ENCODE peak calls at places on chromosomes 3 and 15, in four cellular contexts. H, J, B and P are unnamed samples.

GRCh38 chr3:105906834-105907233 is 38.0 kb upstream of the CBLB start:
- DNase-seq in H (no peak), B (no peak), J (peak; percentile 87), P (no peak)

GRCh38 chr15:33985287-33985686 is 17.0 kb downstream of the CHRM5 start:
- DNase-seq in B (peak; percentile 2), H (no peak), J (peak; percentile 90), P (peak; percentile 69)

GRCh38 chr3:69719723-69720122 is 19.5 kb upstream of the MITF start:
- DNase-seq in B (no peak), J (no peak), H (no peak), P (no peak)

GRCh38 chr3:30399394-30400181 is 206.8 kb upstream of the TGFBR2 start:
- DNase-seq in J (peak; percentile 19), B (no peak), H (no peak), P (no peak)

GRCh38 chr3:106728315-106728821 is 648.9 kb upstream of the CCDC54 start:
- DNase-seq in J (peak; percentile 97), B (peak; percentile 7), H (no peak), P (peak; percentile 98)

GRCh38 chr15:39744334-39745103 is 38.1 kb downstream of the FSIP1 start:
- DNase-seq in J (no peak), H (no peak), B (no peak), P (no peak)

GRCh38 chr3:127629462-127630403 is 748 bp downstream of the PODXL2 start:
- DNase-seq in J (no peak), H (no peak), B (no peak), P (no peak)

GRCh38 chr3:5071061-5071460 is 51.0 kb upstream of the ARL8B start:
- DNase-seq in J (peak; percentile 87), B (no peak), H (no peak), P (peak; percentile 60)

GRCh38 chr3:50194128-50194902 is 2.9 kb downstream of the GNAT1 start:
- DNase-seq in J (peak; percentile 69), H (no peak), B (peak; percentile 66), P (no peak)

GRCh38 chr3:89571707-89572106 is 464.3 kb downstream of the EPHA3 start:
- DNase-seq in H (no peak), J (peak; percentile 69), B (no peak), P (no peak)

GRCh38 chr3:146072824-146073223 is 88.2 kb downstream of the PLOD2 start:
- DNase-seq in J (peak; percentile 54), H (no peak), B (no peak), P (no peak)

GRCh38 chr3:49882182-49882581 is 12.5 kb upstream of the CAMKV start:
- DNase-seq in J (no peak), B (no peak), H (no peak), P (no peak)

GRCh38 chr15:39887832-39888231 is 32.2 kb downstream of the GPR176 start:
- DNase-seq in H (no peak), J (peak; percentile 50), B (peak; percentile 28), P (peak; percentile 16)

GRCh38 chr15:46413799-46414198 is 779.0 kb downstream of the SQOR start:
- DNase-seq in J (no peak), H (no peak), B (no peak), P (no peak)

GRCh38 chr15:44782516-44782915 is 46.2 kb downstream of the TRIM69 start:
- DNase-seq in B (no peak), H (no peak), J (no peak), P (no peak)

GRCh38 chr15:90234519-90234988 is 545 bp downstream of the GDPGP1 start:
- DNase-seq in B (no peak), H (no peak), J (peak; percentile 25), P (no peak)

GRCh38 chr15:66097151-66098018 is 156.2 kb downstream of the MEGF11 start:
- DNase-seq in B (no peak), J (no peak), H (peak; percentile 86), P (no peak)

GRCh38 chr15:59410448-59410896 is 27.5 kb upstream of the FAM81A start:
- DNase-seq in B (no peak), H (no peak), J (peak; percentile 12), P (no peak)

GRCh38 chr3:188227442-188227841 is 73.5 kb downstream of the LPP start:
- DNase-seq in H (no peak), J (no peak), B (no peak), P (no peak)

GRCh38 chr3:102181202-102181920 is 253.5 kb upstream of the ZPLD1 start:
- DNase-seq in H (no peak), B (no peak), J (peak; percentile 91), P (peak; percentile 89)

GRCh38 chr3:125013095-125013494 is 42.7 kb downstream of the HEG1 start:
- DNase-seq in H (no peak), J (no peak), B (no peak), P (no peak)

GRCh38 chr15:95439812-95440380 is 890.6 kb upstream of the NR2F2 start:
- DNase-seq in J (no peak), H (no peak), B (no peak), P (peak; percentile 3)

GRCh38 chr3:6989608-6990291 is 128.8 kb downstream of the GRM7 start:
- DNase-seq in H (no peak), B (peak; percentile 54), J (no peak), P (no peak)